ENCODE peak calls at places on chromosomes 5 and 9, in eight cellular contexts. One of them, this sample, is unnamed.

GRCh38 chr5:760363-761205 is 23.9 kb downstream of the ZDHHC11B start:
- DNase-seq in stomach: peak; percentile 25
- DNase-seq in body of pancreas: peak; percentile 10
- DNase-seq in IMR-90: no peak
- DNase-seq in breast epithelium: no peak
- DNase-seq in esophagus squamous epithelium: no peak
- DNase-seq in GM12878: no peak
- DNase-seq in ovary: no peak
- DNase-seq in this sample: peak; percentile 40

GRCh38 chr5:139561655-139562451 is 714 bp downstream of the UBE2D2 start:
- DNase-seq in stomach: peak; percentile 42
- DNase-seq in breast epithelium: no peak
- DNase-seq in esophagus squamous epithelium: no peak
- DNase-seq in ovary: peak; percentile 73
- DNase-seq in IMR-90: peak; percentile 34
- DNase-seq in body of pancreas: peak; percentile 56
- DNase-seq in GM12878: no peak
- DNase-seq in this sample: peak; percentile 57

GRCh38 chr5:78245126-78245525 is 49.4 kb downstream of the AP3B1 start:
- DNase-seq in breast epithelium: no peak
- DNase-seq in stomach: peak; percentile 44
- DNase-seq in GM12878: no peak
- DNase-seq in IMR-90: no peak
- DNase-seq in ovary: no peak
- DNase-seq in esophagus squamous epithelium: no peak
- DNase-seq in body of pancreas: no peak
- DNase-seq in this sample: no peak

GRCh38 chr5:173004447-173004846 is 20.9 kb downstream of the ATP6V0E1 start:
- DNase-seq in breast epithelium: no peak
- DNase-seq in IMR-90: no peak
- DNase-seq in esophagus squamous epithelium: no peak
- DNase-seq in GM12878: no peak
- DNase-seq in body of pancreas: no peak
- DNase-seq in ovary: no peak
- DNase-seq in stomach: no peak
- DNase-seq in this sample: no peak

GRCh38 chr5:138831703-138832102 is 43.4 kb downstream of the LRRTM2 start:
- DNase-seq in IMR-90: peak; percentile 37
- DNase-seq in body of pancreas: no peak
- DNase-seq in GM12878: no peak
- DNase-seq in stomach: no peak
- DNase-seq in esophagus squamous epithelium: no peak
- DNase-seq in ovary: no peak
- DNase-seq in breast epithelium: no peak
- DNase-seq in this sample: no peak

GRCh38 chr5:39605966-39606591 is 181.3 kb upstream of the DAB2 start:
- DNase-seq in IMR-90: peak; percentile 36
- DNase-seq in esophagus squamous epithelium: no peak
- DNase-seq in body of pancreas: no peak
- DNase-seq in GM12878: no peak
- DNase-seq in breast epithelium: no peak
- DNase-seq in ovary: no peak
- DNase-seq in stomach: no peak
- DNase-seq in this sample: no peak

GRCh38 chr5:81819556-81820314 is 68.8 kb upstream of the SSBP2 start:
- DNase-seq in body of pancreas: no peak
- DNase-seq in IMR-90: peak; percentile 61
- DNase-seq in breast epithelium: no peak
- DNase-seq in stomach: no peak
- DNase-seq in ovary: no peak
- DNase-seq in GM12878: no peak
- DNase-seq in esophagus squamous epithelium: no peak
- DNase-seq in this sample: no peak

GRCh38 chr5:19902316-19902934 is 85.6 kb downstream of the CDH18 start:
- DNase-seq in body of pancreas: peak; percentile 20
- DNase-seq in stomach: no peak
- DNase-seq in ovary: no peak
- DNase-seq in GM12878: no peak
- DNase-seq in esophagus squamous epithelium: no peak
- DNase-seq in IMR-90: no peak
- DNase-seq in breast epithelium: no peak
- DNase-seq in this sample: no peak

GRCh38 chr9:3954950-3955670 is 344.8 kb downstream of the GLIS3 start:
- DNase-seq in ovary: no peak
- DNase-seq in esophagus squamous epithelium: no peak
- DNase-seq in GM12878: no peak
- DNase-seq in breast epithelium: no peak
- DNase-seq in IMR-90: peak; percentile 55
- DNase-seq in body of pancreas: no peak
- DNase-seq in stomach: no peak
- DNase-seq in this sample: no peak

GRCh38 chr5:60262576-60263295 is 369.2 kb upstream of the PDE4D start:
- DNase-seq in ovary: no peak
- DNase-seq in body of pancreas: no peak
- DNase-seq in GM12878: no peak
- DNase-seq in esophagus squamous epithelium: no peak
- DNase-seq in breast epithelium: no peak
- DNase-seq in IMR-90: no peak
- DNase-seq in stomach: no peak
- DNase-seq in this sample: no peak

GRCh38 chr5:2163457-2163856 is 280.7 kb upstream of the IRX4 start:
- DNase-seq in breast epithelium: no peak
- DNase-seq in body of pancreas: no peak
- DNase-seq in esophagus squamous epithelium: no peak
- DNase-seq in stomach: no peak
- DNase-seq in GM12878: no peak
- DNase-seq in IMR-90: no peak
- DNase-seq in ovary: no peak
- DNase-seq in this sample: no peak

GRCh38 chr9:91714020-91714721 is 235.9 kb downstream of the ROR2 start:
- DNase-seq in breast epithelium: no peak
- DNase-seq in body of pancreas: peak; percentile 92
- DNase-seq in IMR-90: peak; percentile 61
- DNase-seq in esophagus squamous epithelium: no peak
- DNase-seq in ovary: peak; percentile 94
- DNase-seq in stomach: peak; percentile 74
- DNase-seq in GM12878: no peak
- DNase-seq in this sample: peak; percentile 31

GRCh38 chr9:94809778-94810177 is 83.3 kb downstream of the AOPEP start:
- DNase-seq in GM12878: no peak
- DNase-seq in IMR-90: no peak
- DNase-seq in ovary: no peak
- DNase-seq in stomach: no peak
- DNase-seq in esophagus squamous epithelium: no peak
- DNase-seq in breast epithelium: no peak
- DNase-seq in body of pancreas: no peak
- DNase-seq in this sample: no peak

GRCh38 chr9:115285806-115286205 is 167.8 kb upstream of the TNC start:
- DNase-seq in breast epithelium: no peak
- DNase-seq in GM12878: no peak
- DNase-seq in ovary: no peak
- DNase-seq in esophagus squamous epithelium: no peak
- DNase-seq in stomach: no peak
- DNase-seq in body of pancreas: no peak
- DNase-seq in IMR-90: no peak
- DNase-seq in this sample: no peak

GRCh38 chr9:137761032-137761431 is 116.5 kb upstream of the CACNA1B start:
- DNase-seq in ovary: peak; percentile 37
- DNase-seq in stomach: no peak
- DNase-seq in body of pancreas: no peak
- DNase-seq in breast epithelium: no peak
- DNase-seq in IMR-90: no peak
- DNase-seq in GM12878: peak; percentile 85
- DNase-seq in esophagus squamous epithelium: no peak
- DNase-seq in this sample: no peak

GRCh38 chr5:133392448-133392847 is 219.9 kb downstream of the FSTL4 start:
- DNase-seq in stomach: no peak
- DNase-seq in IMR-90: no peak
- DNase-seq in breast epithelium: no peak
- DNase-seq in body of pancreas: no peak
- DNase-seq in GM12878: no peak
- DNase-seq in ovary: no peak
- DNase-seq in esophagus squamous epithelium: no peak
- DNase-seq in this sample: no peak

GRCh38 chr9:115132648-115133047 is 14.7 kb upstream of the TNC start:
- DNase-seq in GM12878: no peak
- DNase-seq in ovary: no peak
- DNase-seq in stomach: no peak
- DNase-seq in esophagus squamous epithelium: no peak
- DNase-seq in body of pancreas: no peak
- DNase-seq in breast epithelium: no peak
- DNase-seq in IMR-90: peak; percentile 89
- DNase-seq in this sample: peak; percentile 62

GRCh38 chr5:160042674-160043073 is 33.7 kb downstream of the TTC1 start:
- DNase-seq in body of pancreas: no peak
- DNase-seq in IMR-90: no peak
- DNase-seq in stomach: no peak
- DNase-seq in esophagus squamous epithelium: no peak
- DNase-seq in ovary: no peak
- DNase-seq in GM12878: no peak
- DNase-seq in breast epithelium: no peak
- DNase-seq in this sample: no peak
- TF ChIP-seq POLR2A in body of pancreas: no peak
- TF ChIP-seq POLR2A in IMR-90: no peak
- TF ChIP-seq POLR2A in stomach: no peak
- TF ChIP-seq POLR2A in esophagus squamous epithelium: no peak
- TF ChIP-seq POLR2A in ovary: no peak
- TF ChIP-seq POLR2A in GM12878: no peak
- TF ChIP-seq POLR2A in breast epithelium: no peak
- TF ChIP-seq POLR2A in this sample: no peak

GRCh38 chr5:91101777-91102379 is 281.2 kb downstream of the ARRDC3 start:
- DNase-seq in GM12878: peak; percentile 21
- DNase-seq in body of pancreas: peak; percentile 64
- DNase-seq in esophagus squamous epithelium: peak; percentile 10
- DNase-seq in breast epithelium: peak; percentile 61
- DNase-seq in ovary: peak; percentile 72
- DNase-seq in stomach: peak; percentile 65
- DNase-seq in IMR-90: peak; percentile 84
- DNase-seq in this sample: peak; percentile 79
- TF ChIP-seq CTCF in GM12878: peak; percentile 70
- TF ChIP-seq CTCF in body of pancreas: peak; percentile 91
- TF ChIP-seq CTCF in esophagus squamous epithelium: peak; percentile 89
- TF ChIP-seq CTCF in breast epithelium: peak; percentile 92
- TF ChIP-seq CTCF in ovary: peak; percentile 85
- TF ChIP-seq CTCF in stomach: peak; percentile 73
- TF ChIP-seq CTCF in IMR-90: peak; percentile 91
- TF ChIP-seq CTCF in this sample: peak; percentile 75

DNA sequence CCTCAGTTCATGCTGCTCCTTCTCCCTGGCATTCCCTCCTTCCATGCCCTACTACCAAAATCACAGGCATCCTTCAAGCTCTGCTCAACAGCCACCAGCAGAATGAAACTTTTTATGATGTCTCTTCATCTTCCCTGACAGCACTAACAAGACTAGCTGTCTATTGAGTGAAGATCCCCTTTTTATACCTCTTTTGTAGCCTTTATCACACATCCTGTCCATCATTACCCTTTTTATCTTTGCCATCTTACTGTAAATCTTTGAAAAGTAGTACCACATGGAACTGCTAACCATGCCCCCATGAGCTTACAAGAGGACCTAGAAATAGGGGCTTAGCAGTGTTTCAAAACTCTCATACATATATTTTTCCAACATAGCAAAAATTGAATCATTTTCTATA is 10.8 kb upstream of the ADRB2 start:
- DNase-seq in body of pancreas: no peak
- DNase-seq in esophagus squamous epithelium: no peak
- DNase-seq in GM12878: no peak
- DNase-seq in IMR-90: no peak
- DNase-seq in stomach: no peak
- DNase-seq in ovary: no peak
- DNase-seq in breast epithelium: no peak
- DNase-seq in this sample: no peak
- H3K4me1 ChIP-seq in body of pancreas: no peaks in the 10 kb centered on the region
- H3K4me1 ChIP-seq in esophagus squamous epithelium: no peaks in the 10 kb centered on the region
- H3K4me1 ChIP-seq in GM12878: peaks cover 7% of the 10 kb centered on the region
- H3K4me1 ChIP-seq in IMR-90: no peaks in the 10 kb centered on the region
- H3K4me1 ChIP-seq in stomach: no peaks in the 10 kb centered on the region
- H3K4me1 ChIP-seq in ovary: no peaks in the 10 kb centered on the region
- H3K4me1 ChIP-seq in breast epithelium: no peaks in the 10 kb centered on the region
- H3K4me1 ChIP-seq in this sample: no peaks in the 10 kb centered on the region

DNA sequence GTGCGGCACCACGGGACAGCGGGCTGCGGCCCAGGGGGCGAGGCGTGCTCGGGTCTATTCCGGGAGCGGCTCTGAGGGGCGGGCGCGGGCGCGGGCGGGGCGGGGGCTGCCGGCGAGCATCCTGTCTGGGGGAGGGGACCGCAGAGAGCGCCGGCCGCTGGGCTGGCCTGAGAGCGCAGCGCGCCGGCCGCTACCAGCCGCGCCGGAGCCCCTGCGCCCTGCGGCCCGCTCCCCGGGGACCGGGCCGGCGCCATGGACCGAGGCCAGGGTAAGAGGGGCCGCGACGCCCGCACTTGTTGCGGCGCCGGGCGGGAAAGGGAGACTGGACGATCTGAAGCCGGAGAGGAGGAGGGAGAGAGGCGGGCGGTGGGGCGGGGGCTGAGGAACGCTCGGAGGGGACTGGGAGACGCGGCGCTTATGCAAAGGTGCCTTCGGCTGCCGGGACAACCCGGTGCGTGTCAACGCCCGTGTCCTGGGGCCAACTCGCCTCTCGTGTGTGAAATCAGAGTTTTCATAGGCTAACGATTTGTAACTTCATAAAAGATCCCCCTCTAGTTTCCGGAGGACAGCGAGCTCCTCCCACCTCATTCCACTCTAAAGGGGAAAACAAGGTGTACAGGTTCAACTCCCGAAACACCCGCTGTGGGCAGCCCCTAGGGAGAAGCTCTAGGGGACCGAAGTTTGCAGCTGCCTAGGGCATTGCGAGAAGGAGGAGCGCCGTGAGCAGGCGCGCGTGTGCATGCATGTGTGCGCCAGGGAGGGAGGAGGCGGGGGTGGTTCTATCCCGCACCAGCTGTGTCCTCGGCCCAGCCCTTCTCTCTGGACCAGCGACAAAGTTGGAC is at the start of gene AFAP1L1:
- DNase-seq in esophagus squamous epithelium: no peak
- DNase-seq in stomach: peak; percentile 29
- DNase-seq in GM12878: no peak
- DNase-seq in IMR-90: peak; percentile 46
- DNase-seq in ovary: peak; percentile 71
- DNase-seq in body of pancreas: peak; percentile 61
- DNase-seq in breast epithelium: no peak
- DNase-seq in this sample: peak; percentile 86
- TF ChIP-seq POLR2A in esophagus squamous epithelium: no peak
- TF ChIP-seq POLR2A in stomach: no peak
- TF ChIP-seq POLR2A in GM12878: no peak
- TF ChIP-seq POLR2A in IMR-90: no peak
- TF ChIP-seq POLR2A in ovary: no peak
- TF ChIP-seq POLR2A in body of pancreas: no peak
- TF ChIP-seq POLR2A in breast epithelium: no peak
- TF ChIP-seq POLR2A in this sample: peak; percentile 59

This sample was measured in heart left ventricle.